ENCODE peak calls at places on chromosomes 16 and 17, in seven cellular contexts. One of them, this sample, is unnamed.
A peak's percentile ranks its signal among the peaks of the same experiment; 100 is the strongest.

GRCh38 chr17:37358098-37358829 is 17.5 kb upstream of the C17orf78 start:
- DNase-seq in LHCN-M2: peak; percentile 50
- DNase-seq in GM12891: peak; percentile 42
- DNase-seq in LoVo: peak; percentile 29
- DNase-seq in NCI-H146: peak; percentile 85
- DNase-seq in WTC11: peak; percentile 85
- DNase-seq in IMR-90: peak; percentile 44
- DNase-seq in this sample: no peak

GRCh38 chr16:10314317-10314716 is 71.5 kb upstream of the ATF7IP2 start:
- DNase-seq in LHCN-M2: no peak
- DNase-seq in GM12891: no peak
- DNase-seq in LoVo: no peak
- DNase-seq in NCI-H146: no peak
- DNase-seq in WTC11: no peak
- DNase-seq in IMR-90: no peak
- DNase-seq in this sample: no peak

GRCh38 chr16:81755915-81756644 is 23.0 kb upstream of the PLCG2 start:
- DNase-seq in LHCN-M2: no peak
- DNase-seq in GM12891: no peak
- DNase-seq in LoVo: no peak
- DNase-seq in NCI-H146: no peak
- DNase-seq in WTC11: no peak
- DNase-seq in IMR-90: no peak
- DNase-seq in this sample: no peak

GRCh38 chr17:2453325-2453724 is 52.5 kb upstream of the MNT start:
- DNase-seq in LHCN-M2: no peak
- DNase-seq in GM12891: no peak
- DNase-seq in LoVo: no peak
- DNase-seq in NCI-H146: peak; percentile 22
- DNase-seq in WTC11: no peak
- DNase-seq in IMR-90: no peak
- DNase-seq in this sample: no peak

GRCh38 chr17:58632324-58633314 is 59.2 kb downstream of the TEX14 start:
- DNase-seq in LHCN-M2: no peak
- DNase-seq in GM12891: no peak
- DNase-seq in LoVo: no peak
- DNase-seq in NCI-H146: no peak
- DNase-seq in WTC11: no peak
- DNase-seq in IMR-90: no peak
- DNase-seq in this sample: no peak

GRCh38 chr17:28514571-28515002 is 8.4 kb downstream of the FOXN1 start:
- DNase-seq in LHCN-M2: no peak
- DNase-seq in GM12891: no peak
- DNase-seq in LoVo: peak; percentile 39
- DNase-seq in NCI-H146: peak; percentile 17
- DNase-seq in WTC11: no peak
- DNase-seq in IMR-90: no peak
- DNase-seq in this sample: no peak

GRCh38 chr17:56884483-56885144 is 29.2 kb downstream of the TRIM25 start:
- DNase-seq in LHCN-M2: no peak
- DNase-seq in GM12891: no peak
- DNase-seq in LoVo: no peak
- DNase-seq in NCI-H146: peak; percentile 63
- DNase-seq in WTC11: no peak
- DNase-seq in IMR-90: no peak
- DNase-seq in this sample: no peak

GRCh38 chr17:78159575-78160158 is 8.7 kb upstream of the SYNGR2 start:
- DNase-seq in LHCN-M2: no peak
- DNase-seq in GM12891: no peak
- DNase-seq in LoVo: no peak
- DNase-seq in NCI-H146: no peak
- DNase-seq in WTC11: no peak
- DNase-seq in IMR-90: peak; percentile 89
- DNase-seq in this sample: peak; percentile 98

GRCh38 chr17:57588086-57588485 is 157.0 kb downstream of the CCDC182 start:
- DNase-seq in LHCN-M2: no peak
- DNase-seq in GM12891: no peak
- DNase-seq in LoVo: no peak
- DNase-seq in NCI-H146: peak; percentile 41
- DNase-seq in WTC11: no peak
- DNase-seq in IMR-90: no peak
- DNase-seq in this sample: no peak

GRCh38 chr16:11700264-11701029 is 32.2 kb downstream of the SNN start:
- DNase-seq in LHCN-M2: no peak
- DNase-seq in GM12891: no peak
- DNase-seq in LoVo: no peak
- DNase-seq in NCI-H146: no peak
- DNase-seq in WTC11: no peak
- DNase-seq in IMR-90: peak; percentile 42
- DNase-seq in this sample: no peak

GRCh38 chr16:74667215-74667765 is 613 bp upstream of the RFWD3 start:
- DNase-seq in LHCN-M2: no peak
- DNase-seq in GM12891: no peak
- DNase-seq in LoVo: peak; percentile 6
- DNase-seq in NCI-H146: peak; percentile 23
- DNase-seq in WTC11: peak; percentile 60
- DNase-seq in IMR-90: peak; percentile 3
- DNase-seq in this sample: no peak

GRCh38 chr17:27989046-27989445 is 53.4 kb upstream of the NLK start:
- DNase-seq in LHCN-M2: no peak
- DNase-seq in GM12891: no peak
- DNase-seq in LoVo: no peak
- DNase-seq in NCI-H146: no peak
- DNase-seq in WTC11: no peak
- DNase-seq in IMR-90: no peak
- DNase-seq in this sample: no peak

GRCh38 chr17:55348749-55349354 is 72.8 kb downstream of the MMD start:
- DNase-seq in LHCN-M2: peak; percentile 38
- DNase-seq in GM12891: no peak
- DNase-seq in LoVo: peak; percentile 60
- DNase-seq in NCI-H146: peak; percentile 40
- DNase-seq in WTC11: peak; percentile 31
- DNase-seq in IMR-90: peak; percentile 43
- DNase-seq in this sample: no peak

GRCh38 chr17:79941088-79942010 is 94.3 kb downstream of the TBC1D16 start:
- DNase-seq in LHCN-M2: no peak
- DNase-seq in GM12891: no peak
- DNase-seq in LoVo: no peak
- DNase-seq in NCI-H146: no peak
- DNase-seq in WTC11: peak; percentile 5
- DNase-seq in IMR-90: no peak
- DNase-seq in this sample: no peak

GRCh38 chr17:42720996-42721583 is 23.8 kb downstream of the EZH1 start:
- DNase-seq in LHCN-M2: peak; percentile 72
- DNase-seq in GM12891: no peak
- DNase-seq in LoVo: peak; percentile 52
- DNase-seq in NCI-H146: peak; percentile 80
- DNase-seq in WTC11: no peak
- DNase-seq in IMR-90: peak; percentile 71
- DNase-seq in this sample: no peak

GRCh38 chr17:79203657-79204056 is 129.0 kb downstream of the ENGASE start:
- DNase-seq in LHCN-M2: no peak
- DNase-seq in GM12891: no peak
- DNase-seq in LoVo: no peak
- DNase-seq in NCI-H146: no peak
- DNase-seq in WTC11: no peak
- DNase-seq in IMR-90: no peak
- DNase-seq in this sample: no peak

GRCh38 chr16:84138500-84138823 is 6.5 kb downstream of the HSDL1 start:
- DNase-seq in LHCN-M2: no peak
- DNase-seq in GM12891: no peak
- DNase-seq in LoVo: no peak
- DNase-seq in NCI-H146: no peak
- DNase-seq in WTC11: no peak
- DNase-seq in IMR-90: no peak
- DNase-seq in this sample: no peak

GRCh38 chr17:77846531-77847085 is 111.9 kb upstream of the TNRC6C start:
- DNase-seq in LHCN-M2: no peak
- DNase-seq in GM12891: no peak
- DNase-seq in LoVo: no peak
- DNase-seq in NCI-H146: no peak
- DNase-seq in WTC11: no peak
- DNase-seq in IMR-90: no peak
- DNase-seq in this sample: no peak

This sample was measured in epithelial cell of prostate.